ENCODE peak calls at places on chromosomes 1 and 21, in eight cellular contexts. B is RWPE1, W is sigmoid colon, E is GM13977, D is suprapubic skin, C is progenitor cell of endocrine pancreas, M is body of pancreas, R is bronchial epithelial cell. X is an unnamed sample.

GRCh38 chr1:113899101-113899500 is 5.5 kb downstream of the AP4B1 start:
- DNase-seq in M (no peak), D (no peak), B (no peak), R (no peak), E (no peak), C (no peak), W (no peak), X (no peak)

GRCh38 chr1:112457965-112458364 is 50.8 kb upstream of the WNT2B start:
- DNase-seq in D (no peak), M (no peak), R (no peak), W (no peak), E (no peak), B (no peak), C (no peak), X (no peak)

GRCh38 chr1:241721011-241721410 is 68.9 kb downstream of the WDR64 start:
- DNase-seq in E (no peak), M (no peak), B (no peak), R (no peak), D (no peak), C (no peak), W (no peak), X (no peak)

GRCh38 chr1:173297798-173298391 is 90.8 kb upstream of the TNFSF4 start:
- DNase-seq in M (no peak), D (no peak), B (no peak), W (no peak), E (peak), C (no peak), R (no peak), X (peak)

GRCh38 chr1:224744521-224744920 is 128.4 kb downstream of the CNIH3 start:
- DNase-seq in B (no peak), E (no peak), D (no peak), W (no peak), M (no peak), C (no peak), R (no peak), X (no peak)

GRCh38 chr1:229069176-229069575 is 201.7 kb upstream of the RAB4A start:
- DNase-seq in W (no peak), E (no peak), R (no peak), M (no peak), C (no peak), D (no peak), B (no peak), X (no peak)

GRCh38 chr21:18950045-18950740 is 546.6 kb upstream of the TMPRSS15 start:
- DNase-seq in M (no peak), R (no peak), C (no peak), W (no peak), E (no peak), D (no peak), B (no peak), X (no peak)

GRCh38 chr1:230531103-230531502 is 105.0 kb upstream of the PGBD5 start:
- DNase-seq in E (no peak), W (no peak), D (no peak), M (no peak), B (no peak), R (no peak), C (no peak), X (no peak)

GRCh38 chr1:182563095-182563494 is 26.0 kb downstream of the RNASEL start:
- DNase-seq in W (no peak), D (no peak), M (no peak), C (no peak), B (no peak), E (no peak), R (no peak), X (no peak)

GRCh38 chr21:38095220-38095619 is 161.6 kb upstream of the KCNJ15 start:
- DNase-seq in M (no peak), C (no peak), D (no peak), R (peak), E (no peak), W (no peak), B (no peak), X (no peak)

GRCh38 chr21:40640427-40640826 is 206.5 kb downstream of the DSCAM start:
- DNase-seq in B (no peak), W (no peak), D (no peak), R (no peak), E (no peak), M (no peak), C (no peak), X (no peak)

GRCh38 chr1:15728937-15729657 is 7.0 kb upstream of the SLC25A34 start:
- DNase-seq in C (no peak), M (peak), R (no peak), E (no peak), D (no peak), B (no peak), W (no peak), X (no peak)

GRCh38 chr1:115275216-115275615 is 62.8 kb downstream of the NGF start:
- DNase-seq in C (no peak), W (no peak), M (no peak), B (peak), D (no peak), E (peak), R (peak), X (no peak)

GRCh38 chr1:201944002-201944401 is 2.3 kb downstream of the LMOD1 start:
- DNase-seq in C (no peak), W (no peak), R (no peak), B (no peak), M (no peak), D (no peak), E (no peak), X (no peak)

GRCh38 chr1:40076895-40077312 is 20.1 kb downstream of the PPT1 start:
- DNase-seq in R (peak), W (no peak), B (peak), C (no peak), D (no peak), M (no peak), E (no peak), X (no peak)

GRCh38 chr1:58848818-58849411 is 65.1 kb upstream of the JUN start:
- DNase-seq in R (peak), M (peak), C (no peak), E (no peak), B (peak), D (peak), W (peak), X (peak)

GRCh38 chr1:178417858-178418257 is 78.9 kb downstream of the CLEC20A start:
- DNase-seq in B (peak), E (no peak), D (no peak), M (no peak), W (no peak), R (peak), C (no peak), X (no peak)

GRCh38 chr1:117059334-117059677 is 820 bp upstream of the TTF2 start:
- DNase-seq in E (peak), B (peak), C (peak), W (no peak), D (peak), M (peak), R (no peak), X (peak)

GRCh38 chr1:54748094-54748835 is 16.1 kb downstream of the PARS2 start:
- DNase-seq in E (no peak), C (no peak), W (no peak), B (no peak), R (no peak), M (no peak), D (no peak), X (no peak)

GRCh38 chr1:203547147-203547546 is 53.2 kb downstream of the OPTC start:
- DNase-seq in D (no peak), R (no peak), C (no peak), B (no peak), W (no peak), M (no peak), E (no peak), X (no peak)

DNA sequence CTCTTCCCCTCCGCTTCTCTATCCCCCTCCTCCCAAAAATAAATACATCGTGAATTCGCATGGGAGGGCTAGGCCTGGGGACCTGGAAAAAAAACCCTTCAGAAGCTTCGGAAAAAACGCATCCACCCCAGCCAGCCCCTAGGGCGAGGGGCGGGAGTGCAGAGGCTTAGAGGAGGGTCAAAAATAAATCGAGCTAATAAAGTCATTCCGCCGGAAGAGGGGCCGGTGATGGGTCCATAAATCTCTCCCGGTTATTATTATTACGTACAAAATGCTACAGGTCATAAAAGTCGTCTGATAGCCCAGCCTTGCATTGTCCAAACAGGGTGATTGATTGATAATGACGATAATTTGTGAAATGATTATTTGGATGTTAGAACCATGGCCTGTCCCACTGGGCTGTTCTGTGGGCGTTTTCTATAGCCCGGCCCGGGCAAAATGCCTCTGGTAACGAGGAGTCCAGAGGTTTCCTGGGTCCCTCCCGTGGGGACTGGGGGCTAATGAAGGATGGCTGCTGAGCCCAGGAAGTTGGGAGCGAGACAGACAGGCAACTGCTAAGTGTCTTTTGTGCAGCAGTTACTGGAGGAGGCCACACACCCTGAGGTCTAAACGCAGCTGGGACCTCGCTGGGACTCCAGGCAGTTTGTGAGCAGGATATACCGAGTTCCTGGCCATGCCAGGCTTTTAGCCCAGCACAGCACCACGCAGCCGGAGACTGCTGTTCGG is 179.6 kb downstream of the PRDM16 start:
- DNase-seq in R (no peak), W (no peak), M (no peak), B (no peak), D (no peak), E (no peak), C (no peak), X (no peak)
- TF ChIP-seq CTCF in R (no peak), W (no peak), M (no peak), B (no peak), D (no peak), E (no peak), C (no peak), X (no peak)

DNA sequence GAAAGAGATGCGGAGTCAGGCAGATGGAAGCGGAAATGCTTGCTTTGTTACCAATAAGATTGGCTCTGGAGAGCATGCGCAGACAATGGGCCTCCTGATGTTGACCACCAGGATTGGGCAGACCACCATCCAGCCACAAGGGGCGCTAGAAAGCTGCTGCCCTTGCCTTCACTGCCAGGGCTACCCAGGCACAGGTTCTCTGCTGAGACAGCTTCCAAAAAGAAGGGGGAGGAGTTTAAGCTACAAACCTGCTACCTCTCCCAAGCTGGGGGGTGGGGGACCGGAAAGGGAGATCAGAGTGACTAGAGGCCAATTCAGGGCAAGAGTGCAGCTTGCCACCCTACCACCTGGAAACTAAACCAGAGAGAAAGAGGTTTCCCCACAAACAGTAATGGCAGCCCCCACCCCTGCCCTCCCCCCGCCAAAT is 369.7 kb downstream of the RRAGC start:
- DNase-seq in D (no peak), B (peak), R (peak), E (peak), W (no peak), C (no peak), M (peak), X (peak)
- TF ChIP-seq CTCF in D (no peak), B (peak), R (peak), E (peak), W (no peak), C (peak), M (peak), X (peak)

GRCh38 chr1:179747611-179748010 is 4.5 kb downstream of the FAM163A start:
- DNase-seq in R (no peak), W (no peak), E (no peak), D (no peak), C (no peak), B (no peak), M (no peak), X (no peak)
- TF ChIP-seq CTCF in R (no peak), W (no peak), E (no peak), D (no peak), C (no peak), B (no peak), M (no peak), X (no peak)

GRCh38 chr1:33140153-33141149 is 41.4 kb downstream of the TRIM62 start:
- DNase-seq in R (peak), W (no peak), E (no peak), D (no peak), B (peak), M (no peak), C (no peak), X (no peak)
- TF ChIP-seq CTCF in R (no peak), W (no peak), E (no peak), D (no peak), B (no peak), M (no peak), C (no peak), X (no peak)

GRCh38 chr1:154936416-154937050 is at the start of gene PMVK:
- DNase-seq in D (peak), B (peak), R (peak), E (peak), C (peak), W (peak), M (peak), X (peak)

GRCh38 chr1:154935749-154936415 is 637 bp downstream of the PMVK start:
- DNase-seq in B (no peak), M (peak), C (no peak), D (no peak), R (no peak), W (no peak), E (no peak), X (no peak)

GRCh38 chr1:154938604-154939399 is 2.3 kb upstream of the PMVK start:
- DNase-seq in R (peak), W (no peak), M (no peak), D (no peak), B (no peak), C (no peak), E (no peak), X (no peak)

GRCh38 chr1:154937988-154938386 is 1.5 kb upstream of the PMVK start:
- DNase-seq in B (no peak), W (no peak), D (no peak), M (no peak), C (no peak), E (no peak), R (peak), X (no peak)

GRCh38 chr1:154937051-154937987 is 800 bp upstream of the PMVK start:
- DNase-seq in M (peak), R (peak), W (peak), E (peak), D (peak), C (peak), B (peak), X (peak)
- TF ChIP-seq CTCF in M (peak), R (no peak), W (no peak), E (peak), D (no peak), C (no peak), B (peak), X (no peak)

GRCh38 chr1:156481527-156481926 is 19.0 kb downstream of the MEF2D start:
- DNase-seq in C (no peak), E (peak), W (no peak), B (no peak), D (no peak), R (no peak), M (no peak), X (peak)

GRCh38 chr1:156479093-156480014 is 21.2 kb downstream of the MEF2D start:
- DNase-seq in C (no peak), D (no peak), M (no peak), R (no peak), B (no peak), W (peak), E (no peak), X (no peak)

GRCh38 chr1:156480411-156481192 is 20.0 kb downstream of the MEF2D start:
- DNase-seq in E (peak), C (no peak), D (no peak), M (peak), W (peak), B (no peak), R (no peak), X (peak)

GRCh38 chr1:156478250-156478627 is 22.3 kb downstream of the MEF2D start:
- DNase-seq in R (no peak), B (no peak), D (no peak), E (no peak), C (no peak), W (no peak), M (no peak), X (no peak)

GRCh38 chr1:156480015-156480368 is 20.6 kb downstream of the MEF2D start:
- DNase-seq in D (no peak), E (no peak), B (no peak), M (no peak), R (no peak), W (no peak), C (no peak), X (no peak)
- TF ChIP-seq CTCF in D (no peak), E (peak), B (no peak), M (no peak), R (peak), W (no peak), C (no peak), X (no peak)

GRCh38 chr1:23555225-23555801 is 4.0 kb downstream of the ID3 start:
- DNase-seq in B (no peak), D (no peak), R (peak), E (no peak), M (peak), W (no peak), C (no peak), X (no peak)
- TF ChIP-seq CTCF in B (no peak), D (no peak), R (no peak), E (no peak), M (no peak), W (no peak), C (no peak), X (no peak)

DNA sequence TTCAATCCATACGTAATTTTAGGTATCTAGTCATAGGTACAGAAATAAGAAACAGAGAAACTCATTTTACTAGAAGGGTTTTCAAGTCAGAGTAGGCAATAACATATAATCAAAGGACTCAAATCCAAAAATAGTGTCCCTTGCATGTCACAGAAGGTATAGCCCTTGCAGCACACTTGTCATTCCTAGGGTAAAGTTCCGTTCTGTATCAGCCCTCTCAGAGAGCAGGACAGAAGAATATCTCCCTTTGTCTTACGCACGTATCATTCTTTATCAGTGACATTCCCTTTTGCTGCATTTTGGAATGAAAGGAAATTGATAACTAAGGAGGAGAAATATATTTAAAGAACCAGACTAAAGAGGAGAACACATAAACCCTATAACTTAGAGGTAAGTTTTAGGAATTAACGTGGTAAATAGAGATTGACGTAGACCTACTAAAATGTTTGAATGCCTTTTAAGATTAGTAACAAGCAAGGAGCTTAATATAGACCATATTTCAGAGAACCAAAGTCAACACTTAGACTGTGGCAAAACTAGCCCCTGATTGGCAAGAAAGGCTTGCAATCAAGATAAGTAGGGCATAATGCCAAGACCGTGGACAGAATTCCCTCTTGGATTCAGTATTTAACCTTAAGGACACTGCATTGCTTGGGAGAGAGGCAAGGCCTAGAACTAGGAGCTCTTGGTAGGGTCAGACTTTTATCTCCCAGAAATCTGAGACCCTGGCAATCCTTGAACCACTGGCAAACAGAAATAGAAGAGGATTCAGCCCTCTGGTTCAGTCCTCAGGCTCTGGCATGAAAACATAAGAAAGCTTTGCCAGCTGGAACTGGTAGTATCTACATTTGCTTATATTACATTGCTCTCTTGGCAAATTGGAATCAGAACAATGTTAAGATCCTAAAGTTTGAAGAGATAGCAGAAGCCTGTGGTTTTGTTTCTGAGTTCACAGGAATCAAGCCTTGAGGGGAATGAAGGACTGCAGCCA is 232.1 kb downstream of the ASTN1 start:
- DNase-seq in B (no peak), W (no peak), D (no peak), R (no peak), M (peak), C (no peak), E (no peak), X (no peak)
- TF ChIP-seq CTCF in B (no peak), W (no peak), D (no peak), R (no peak), M (no peak), C (no peak), E (no peak), X (no peak)

X was measured in activated CD8-positive, alpha-beta T cell treated with anti-CD3 and anti-CD28 coated beads for 36 hours.